ENCODE peak calls at places on chromosomes 6 and 20, in six cellular contexts. N, X, R, L, E and K are unnamed samples.

GRCh38 chr6:31834367-31834703 is 6.8 kb downstream of the HSPA1B start:
- DNase-seq in N (peak; percentile 74), X (peak; percentile 72), R (peak; percentile 92), L (peak; percentile 77), E (peak; percentile 95), K (peak; percentile 94)

GRCh38 chr20:5535211-5535756 is 214.9 kb upstream of the SHLD1 start:
- DNase-seq in N (no peak), X (no peak), R (no peak), L (no peak), E (no peak), K (no peak)

GRCh38 chr6:139778688-139779087 is 404.2 kb upstream of the CITED2 start:
- DNase-seq in N (no peak), X (no peak), R (no peak), L (no peak), E (no peak), K (no peak)

GRCh38 chr6:160007118-160007517 is 38.2 kb downstream of the IGF2R start:
- DNase-seq in N (no peak), X (no peak), R (no peak), L (no peak), E (no peak), K (no peak)

GRCh38 chr6:129648819-129649491 is 61.0 kb downstream of the ARHGAP18 start:
- DNase-seq in N (no peak), X (no peak), R (no peak), L (no peak), E (no peak), K (no peak)

GRCh38 chr20:23666698-23667097 is 22.1 kb downstream of the CST4 start:
- DNase-seq in N (no peak), X (no peak), R (no peak), L (no peak), E (no peak), K (no peak)

GRCh38 chr6:18495236-18495635 is 108.1 kb downstream of the RNF144B start:
- DNase-seq in N (no peak), X (no peak), R (no peak), L (no peak), E (no peak), K (no peak)

GRCh38 chr6:55209059-55209458 is 34.7 kb downstream of the HCRTR2 start:
- DNase-seq in N (no peak), X (no peak), R (no peak), L (no peak), E (no peak), K (no peak)

GRCh38 chr20:50675671-50676376 is 15.5 kb downstream of the RIPOR3 start:
- DNase-seq in N (no peak), X (no peak), R (no peak), L (no peak), E (no peak), K (peak; percentile 83)

GRCh38 chr6:144931172-144932035 is 646.3 kb downstream of the UTRN start:
- DNase-seq in N (no peak), X (peak; percentile 17), R (no peak), L (peak; percentile 7), E (no peak), K (no peak)

GRCh38 chr20:63483834-63484233 is 11.4 kb upstream of the KCNQ2 start:
- DNase-seq in N (no peak), X (no peak), R (no peak), L (no peak), E (no peak), K (peak; percentile 62)

GRCh38 chr6:19851273-19852089 is 14.3 kb downstream of the ID4 start:
- DNase-seq in N (no peak), X (no peak), R (no peak), L (peak; percentile 72), E (no peak), K (no peak)

GRCh38 chr20:53581444-53582311 is 12.0 kb downstream of the ZNF217 start:
- DNase-seq in N (peak; percentile 68), X (peak; percentile 45), R (no peak), L (no peak), E (peak; percentile 81), K (no peak)

GRCh38 chr20:10802201-10802600 is 128.4 kb upstream of the JAG1 start:
- DNase-seq in N (no peak), X (no peak), R (no peak), L (no peak), E (no peak), K (no peak)

GRCh38 chr6:43246301-43247114 is 3.2 kb downstream of the TTBK1 start:
- DNase-seq in N (peak; percentile 51), X (no peak), R (peak; percentile 80), L (peak; percentile 35), E (no peak), K (peak; percentile 94)

GRCh38 chr6:155224031-155224451 is 39.8 kb upstream of the CLDN20 start:
- DNase-seq in N (no peak), X (peak; percentile 4), R (no peak), L (no peak), E (no peak), K (no peak)

GRCh38 chr6:26571592-26572296 is 25.0 kb upstream of the ABT1 start:
- DNase-seq in N (no peak), X (peak; percentile 70), R (no peak), L (no peak), E (peak; percentile 79), K (no peak)

GRCh38 chr6:15628499-15629131 is 34.2 kb downstream of the DTNBP1 start:
- DNase-seq in N (no peak), X (peak; percentile 8), R (no peak), L (no peak), E (no peak), K (no peak)

GRCh38 chr20:59452856-59453255 is 151.5 kb upstream of the PHACTR3 start:
- DNase-seq in N (no peak), X (no peak), R (no peak), L (no peak), E (no peak), K (no peak)

GRCh38 chr6:161411265-161411944 is 137.5 kb upstream of the AGPAT4 start:
- DNase-seq in N (no peak), X (no peak), R (no peak), L (no peak), E (no peak), K (no peak)

GRCh38 chr6:15948930-15949900 is 179.7 kb upstream of the MYLIP start:
- DNase-seq in N (no peak), X (no peak), R (peak; percentile 68), L (peak; percentile 44), E (no peak), K (no peak)

GRCh38 chr6:72788188-72788587 is 166.3 kb downstream of the KCNQ5 start:
- DNase-seq in N (no peak), X (no peak), R (no peak), L (peak; percentile 5), E (no peak), K (no peak)

GRCh38 chr6:3247255-3248146 is 11.2 kb upstream of the PSMG4 start:
- DNase-seq in N (no peak), X (no peak), R (peak; percentile 72), L (peak; percentile 35), E (peak; percentile 88), K (peak; percentile 90)

GRCh38 chr20:35129647-35130069 is 17.5 kb downstream of the EDEM2 start:
- DNase-seq in N (no peak), X (no peak), R (no peak), L (no peak), E (no peak), K (no peak)

GRCh38 chr6:125584468-125584939 is 164.9 kb upstream of the HEY2 start:
- DNase-seq in N (no peak), X (no peak), R (no peak), L (no peak), E (no peak), K (peak; percentile 73)

GRCh38 chr6:117444600-117444999 is 18.9 kb upstream of the ROS1 start:
- DNase-seq in N (no peak), X (no peak), R (no peak), L (no peak), E (no peak), K (no peak)

GRCh38 chr6:23510778-23511510 is 615.1 kb upstream of the NRSN1 start:
- DNase-seq in N (no peak), X (no peak), R (no peak), L (no peak), E (no peak), K (no peak)

GRCh38 chr6:44116643-44117382 is 10.4 kb downstream of the MRPL14 start:
- DNase-seq in N (no peak), X (no peak), R (no peak), L (no peak), E (no peak), K (no peak)

GRCh38 chr6:64256483-64256882 is 620.9 kb downstream of the PHF3 start:
- DNase-seq in N (no peak), X (no peak), R (no peak), L (no peak), E (no peak), K (no peak)

GRCh38 chr6:109791301-109791700 is 100.2 kb downstream of the FIG4 start:
- DNase-seq in N (no peak), X (no peak), R (no peak), L (no peak), E (no peak), K (no peak)
- H3K4me1 ChIP-seq in N (peaks cover 4% of the 10 kb centered on the region), X (no peaks in the 10 kb centered on the region), R (peaks cover 3% of the 10 kb centered on the region), L (peaks cover 47% of the 10 kb centered on the region), E (no peaks in the 10 kb centered on the region), K (no peaks in the 10 kb centered on the region)

GRCh38 chr6:33670971-33671370 is 40.5 kb downstream of the UQCC2 start:
- DNase-seq in N (no peak), X (no peak), R (no peak), L (no peak), E (no peak), K (no peak)

GRCh38 chr6:33673847-33674246 is 37.7 kb downstream of the UQCC2 start:
- DNase-seq in N (no peak), X (no peak), R (no peak), L (no peak), E (no peak), K (no peak)

GRCh38 chr6:33671381-33672072 is 40.0 kb downstream of the UQCC2 start:
- DNase-seq in N (no peak), X (no peak), R (no peak), L (no peak), E (no peak), K (no peak)

GRCh38 chr6:33670086-33670660 is 41.3 kb downstream of the UQCC2 start:
- DNase-seq in N (no peak), X (no peak), R (no peak), L (no peak), E (no peak), K (no peak)

DNA sequence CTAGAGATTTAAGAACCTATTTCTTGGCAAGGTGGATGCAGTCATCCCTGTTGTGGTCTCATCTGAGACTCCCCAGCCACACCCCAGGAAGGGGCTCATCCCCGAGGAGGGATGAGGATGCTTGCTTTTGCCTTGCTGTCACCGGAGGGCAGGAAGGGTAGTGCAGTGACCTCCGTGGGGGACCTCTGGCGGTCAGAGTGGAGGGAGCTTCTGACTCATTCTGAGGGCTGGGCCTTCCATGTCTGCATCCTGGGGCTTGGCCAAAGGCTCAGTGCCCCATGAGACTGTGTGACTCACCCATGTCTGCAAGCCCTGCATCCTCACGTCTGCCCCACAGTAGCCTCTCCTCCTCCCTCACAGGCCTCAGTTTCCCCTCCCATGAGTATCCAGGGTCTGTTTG is 38.7 kb downstream of the UQCC2 start:
- DNase-seq in N (no peak), X (no peak), R (peak; percentile 73), L (peak; percentile 78), E (peak; percentile 96), K (peak; percentile 94)
- H3K4me1 ChIP-seq in N (no peaks in the 10 kb centered on the region), X (peaks cover 14% of the 10 kb centered on the region), R (peaks cover 5% of the 10 kb centered on the region), L (peaks cover 78% of the 10 kb centered on the region), E (no peaks in the 10 kb centered on the region), K (no peaks in the 10 kb centered on the region)

GRCh38 chr20:57484772-57485171 is 40.2 kb downstream of the CTCFL start:
- DNase-seq in N (no peak), X (no peak), R (no peak), L (no peak), E (no peak), K (no peak)
- H3K4me1 ChIP-seq in N (no peaks in the 10 kb centered on the region), X (peaks cover 10% of the 10 kb centered on the region), R (no peaks in the 10 kb centered on the region), L (no peaks in the 10 kb centered on the region), E (no peaks in the 10 kb centered on the region), K (no peaks in the 10 kb centered on the region)

GRCh38 chr20:575230-575629 is 31.6 kb upstream of the CSNK2A1 start:
- DNase-seq in N (no peak), X (no peak), R (no peak), L (no peak), E (no peak), K (no peak)
- H3K4me1 ChIP-seq in N (no peaks in the 10 kb centered on the region), X (no peaks in the 10 kb centered on the region), R (peaks cover 5% of the 10 kb centered on the region), L (peaks cover 6% of the 10 kb centered on the region), E (no peaks in the 10 kb centered on the region), K (peaks cover 5% of the 10 kb centered on the region)